ENCODE peak calls at places on chromosomes 4 and X, in six cellular contexts. One of them, this sample, is unnamed.

GRCh38 chrX:110003167-110004156 is 548 bp downstream of the TMEM164 start:
- DNase-seq in heart right ventricle: peak; percentile 5
- DNase-seq in RCC 7860: no peak
- DNase-seq in activated T-cell treated with anti-CD3 and anti-CD28 coated beads, Interleukin-2, amount 50 U/mL, for 72 hours: no peak
- DNase-seq in posterior cingulate gyrus: no peak
- DNase-seq in SJSA1: peak; percentile 29
- DNase-seq in this sample: peak; percentile 63

GRCh38 chrX:47143894-47144625 is 442 bp downstream of the NDUFB11 start:
- DNase-seq in heart right ventricle: peak; percentile 25
- DNase-seq in activated T-cell treated with anti-CD3 and anti-CD28 coated beads, Interleukin-2, amount 50 U/mL, for 72 hours: peak; percentile 42
- DNase-seq in RCC 7860: no peak
- DNase-seq in SJSA1: peak; percentile 2
- DNase-seq in posterior cingulate gyrus: peak; percentile 21
- DNase-seq in this sample: peak; percentile 66

GRCh38 chrX:7263961-7264360 is 116.0 kb upstream of the PUDP start:
- DNase-seq in activated T-cell treated with anti-CD3 and anti-CD28 coated beads, Interleukin-2, amount 50 U/mL, for 72 hours: no peak
- DNase-seq in posterior cingulate gyrus: no peak
- DNase-seq in SJSA1: no peak
- DNase-seq in heart right ventricle: no peak
- DNase-seq in RCC 7860: no peak
- DNase-seq in this sample: no peak

GRCh38 chr4:142719854-142720541 is 126.1 kb downstream of the INPP4B start:
- DNase-seq in posterior cingulate gyrus: no peak
- DNase-seq in heart right ventricle: no peak
- DNase-seq in activated T-cell treated with anti-CD3 and anti-CD28 coated beads, Interleukin-2, amount 50 U/mL, for 72 hours: no peak
- DNase-seq in SJSA1: peak; percentile 2
- DNase-seq in RCC 7860: peak; percentile 11
- DNase-seq in this sample: no peak

GRCh38 chr4:89752932-89753598 is 83.9 kb downstream of the SNCA start:
- DNase-seq in posterior cingulate gyrus: no peak
- DNase-seq in RCC 7860: peak; percentile 27
- DNase-seq in SJSA1: peak; percentile 67
- DNase-seq in activated T-cell treated with anti-CD3 and anti-CD28 coated beads, Interleukin-2, amount 50 U/mL, for 72 hours: no peak
- DNase-seq in heart right ventricle: no peak
- DNase-seq in this sample: no peak

GRCh38 chrX:97490656-97491055 is 606.9 kb downstream of the RPA4 start:
- DNase-seq in RCC 7860: no peak
- DNase-seq in SJSA1: no peak
- DNase-seq in heart right ventricle: no peak
- DNase-seq in activated T-cell treated with anti-CD3 and anti-CD28 coated beads, Interleukin-2, amount 50 U/mL, for 72 hours: no peak
- DNase-seq in posterior cingulate gyrus: no peak
- DNase-seq in this sample: no peak

GRCh38 chrX:38754102-38754790 is 47.0 kb upstream of the MID1IP1 start:
- DNase-seq in heart right ventricle: peak; percentile 4
- DNase-seq in activated T-cell treated with anti-CD3 and anti-CD28 coated beads, Interleukin-2, amount 50 U/mL, for 72 hours: peak; percentile 24
- DNase-seq in posterior cingulate gyrus: peak; percentile 16
- DNase-seq in RCC 7860: no peak
- DNase-seq in SJSA1: peak; percentile 30
- DNase-seq in this sample: no peak

GRCh38 chr4:20422398-20422797 is 170.7 kb downstream of the SLIT2 start:
- DNase-seq in posterior cingulate gyrus: no peak
- DNase-seq in activated T-cell treated with anti-CD3 and anti-CD28 coated beads, Interleukin-2, amount 50 U/mL, for 72 hours: peak; percentile 24
- DNase-seq in heart right ventricle: peak; percentile 8
- DNase-seq in SJSA1: peak; percentile 80
- DNase-seq in RCC 7860: peak; percentile 46
- DNase-seq in this sample: no peak

GRCh38 chr4:39636786-39637185 is 1.9 kb downstream of the SMIM14 start:
- DNase-seq in activated T-cell treated with anti-CD3 and anti-CD28 coated beads, Interleukin-2, amount 50 U/mL, for 72 hours: no peak
- DNase-seq in posterior cingulate gyrus: no peak
- DNase-seq in SJSA1: peak; percentile 14
- DNase-seq in RCC 7860: no peak
- DNase-seq in heart right ventricle: peak; percentile 21
- DNase-seq in this sample: no peak

GRCh38 chrX:140050906-140051305 is 85.6 kb upstream of the CXorf66 start:
- DNase-seq in activated T-cell treated with anti-CD3 and anti-CD28 coated beads, Interleukin-2, amount 50 U/mL, for 72 hours: no peak
- DNase-seq in posterior cingulate gyrus: no peak
- DNase-seq in RCC 7860: no peak
- DNase-seq in SJSA1: no peak
- DNase-seq in heart right ventricle: no peak
- DNase-seq in this sample: no peak

GRCh38 chr4:169080970-169081369 is 70.9 kb upstream of the CBR4 start:
- DNase-seq in SJSA1: peak; percentile 26
- DNase-seq in activated T-cell treated with anti-CD3 and anti-CD28 coated beads, Interleukin-2, amount 50 U/mL, for 72 hours: no peak
- DNase-seq in heart right ventricle: peak; percentile 78
- DNase-seq in posterior cingulate gyrus: no peak
- DNase-seq in RCC 7860: no peak
- DNase-seq in this sample: peak; percentile 75

GRCh38 chr4:37732787-37733186 is 46.6 kb upstream of the RELL1 start:
- DNase-seq in heart right ventricle: no peak
- DNase-seq in posterior cingulate gyrus: no peak
- DNase-seq in SJSA1: no peak
- DNase-seq in activated T-cell treated with anti-CD3 and anti-CD28 coated beads, Interleukin-2, amount 50 U/mL, for 72 hours: no peak
- DNase-seq in RCC 7860: no peak
- DNase-seq in this sample: no peak

GRCh38 chr4:24071612-24072372 is 181.9 kb upstream of the PPARGC1A start:
- DNase-seq in SJSA1: no peak
- DNase-seq in posterior cingulate gyrus: no peak
- DNase-seq in heart right ventricle: no peak
- DNase-seq in RCC 7860: no peak
- DNase-seq in activated T-cell treated with anti-CD3 and anti-CD28 coated beads, Interleukin-2, amount 50 U/mL, for 72 hours: no peak
- DNase-seq in this sample: no peak

GRCh38 chr4:26992657-26993361 is 132.2 kb downstream of the STIM2 start:
- DNase-seq in RCC 7860: no peak
- DNase-seq in SJSA1: no peak
- DNase-seq in heart right ventricle: peak; percentile 75
- DNase-seq in activated T-cell treated with anti-CD3 and anti-CD28 coated beads, Interleukin-2, amount 50 U/mL, for 72 hours: peak; percentile 25
- DNase-seq in posterior cingulate gyrus: peak; percentile 57
- DNase-seq in this sample: no peak

GRCh38 chr4:6119507-6120020 is 80.8 kb downstream of the JAKMIP1 start:
- DNase-seq in SJSA1: no peak
- DNase-seq in heart right ventricle: no peak
- DNase-seq in RCC 7860: no peak
- DNase-seq in posterior cingulate gyrus: no peak
- DNase-seq in activated T-cell treated with anti-CD3 and anti-CD28 coated beads, Interleukin-2, amount 50 U/mL, for 72 hours: no peak
- DNase-seq in this sample: no peak

GRCh38 chrX:18964026-18964425 is 19.9 kb downstream of the PHKA2 start:
- DNase-seq in RCC 7860: no peak
- DNase-seq in posterior cingulate gyrus: no peak
- DNase-seq in SJSA1: no peak
- DNase-seq in activated T-cell treated with anti-CD3 and anti-CD28 coated beads, Interleukin-2, amount 50 U/mL, for 72 hours: no peak
- DNase-seq in heart right ventricle: no peak
- DNase-seq in this sample: no peak

GRCh38 chr4:181966084-181966483 is 277.1 kb upstream of the TENM3 start:
- DNase-seq in SJSA1: no peak
- DNase-seq in RCC 7860: no peak
- DNase-seq in posterior cingulate gyrus: no peak
- DNase-seq in heart right ventricle: no peak
- DNase-seq in activated T-cell treated with anti-CD3 and anti-CD28 coated beads, Interleukin-2, amount 50 U/mL, for 72 hours: no peak
- DNase-seq in this sample: no peak

GRCh38 chr4:182521006-182521405 is 277.8 kb downstream of the TENM3 start:
- DNase-seq in activated T-cell treated with anti-CD3 and anti-CD28 coated beads, Interleukin-2, amount 50 U/mL, for 72 hours: no peak
- DNase-seq in SJSA1: no peak
- DNase-seq in posterior cingulate gyrus: no peak
- DNase-seq in RCC 7860: no peak
- DNase-seq in heart right ventricle: no peak
- DNase-seq in this sample: no peak

GRCh38 chrX:19127649-19128168 is 5.4 kb upstream of the ADGRG2 start:
- DNase-seq in posterior cingulate gyrus: no peak
- DNase-seq in heart right ventricle: peak; percentile 18
- DNase-seq in SJSA1: no peak
- DNase-seq in RCC 7860: no peak
- DNase-seq in activated T-cell treated with anti-CD3 and anti-CD28 coated beads, Interleukin-2, amount 50 U/mL, for 72 hours: no peak
- DNase-seq in this sample: peak; percentile 65

GRCh38 chr4:185384877-185385465 is 10.8 kb downstream of the LRP2BP start:
- DNase-seq in SJSA1: no peak
- DNase-seq in activated T-cell treated with anti-CD3 and anti-CD28 coated beads, Interleukin-2, amount 50 U/mL, for 72 hours: no peak
- DNase-seq in heart right ventricle: no peak
- DNase-seq in RCC 7860: no peak
- DNase-seq in posterior cingulate gyrus: no peak
- DNase-seq in this sample: no peak

GRCh38 chr4:148239406-148239805 is 202.8 kb downstream of the NR3C2 start:
- DNase-seq in RCC 7860: no peak
- DNase-seq in heart right ventricle: no peak
- DNase-seq in SJSA1: no peak
- DNase-seq in posterior cingulate gyrus: no peak
- DNase-seq in activated T-cell treated with anti-CD3 and anti-CD28 coated beads, Interleukin-2, amount 50 U/mL, for 72 hours: no peak
- DNase-seq in this sample: no peak

GRCh38 chr4:158810487-158811215 is 41.8 kb downstream of the FNIP2 start:
- DNase-seq in SJSA1: peak; percentile 87
- DNase-seq in heart right ventricle: peak; percentile 77
- DNase-seq in RCC 7860: peak; percentile 86
- DNase-seq in posterior cingulate gyrus: no peak
- DNase-seq in activated T-cell treated with anti-CD3 and anti-CD28 coated beads, Interleukin-2, amount 50 U/mL, for 72 hours: no peak
- DNase-seq in this sample: peak; percentile 67

GRCh38 chr4:152643153-152644035 is 36.4 kb downstream of the TMEM154 start:
- DNase-seq in SJSA1: no peak
- DNase-seq in posterior cingulate gyrus: no peak
- DNase-seq in heart right ventricle: peak; percentile 7
- DNase-seq in RCC 7860: no peak
- DNase-seq in activated T-cell treated with anti-CD3 and anti-CD28 coated beads, Interleukin-2, amount 50 U/mL, for 72 hours: peak; percentile 4
- DNase-seq in this sample: no peak

GRCh38 chr4:40731792-40732245 is 17.9 kb upstream of the NSUN7 start:
- DNase-seq in posterior cingulate gyrus: no peak
- DNase-seq in heart right ventricle: peak; percentile 60
- DNase-seq in activated T-cell treated with anti-CD3 and anti-CD28 coated beads, Interleukin-2, amount 50 U/mL, for 72 hours: no peak
- DNase-seq in RCC 7860: no peak
- DNase-seq in SJSA1: no peak
- DNase-seq in this sample: no peak

GRCh38 chrX:68732906-68733493 is 85.5 kb downstream of the STARD8 start:
- DNase-seq in heart right ventricle: peak; percentile 46
- DNase-seq in posterior cingulate gyrus: peak; percentile 9
- DNase-seq in RCC 7860: no peak
- DNase-seq in SJSA1: peak; percentile 8
- DNase-seq in activated T-cell treated with anti-CD3 and anti-CD28 coated beads, Interleukin-2, amount 50 U/mL, for 72 hours: peak; percentile 74
- DNase-seq in this sample: peak; percentile 86

GRCh38 chr4:16770887-16771286 is 127.6 kb downstream of the LDB2 start:
- DNase-seq in SJSA1: no peak
- DNase-seq in RCC 7860: no peak
- DNase-seq in activated T-cell treated with anti-CD3 and anti-CD28 coated beads, Interleukin-2, amount 50 U/mL, for 72 hours: no peak
- DNase-seq in posterior cingulate gyrus: no peak
- DNase-seq in heart right ventricle: no peak
- DNase-seq in this sample: no peak

GRCh38 chr4:169815606-169816005 is 57.9 kb upstream of the HPF1 start:
- DNase-seq in SJSA1: no peak
- DNase-seq in posterior cingulate gyrus: no peak
- DNase-seq in heart right ventricle: no peak
- DNase-seq in RCC 7860: peak; percentile 89
- DNase-seq in activated T-cell treated with anti-CD3 and anti-CD28 coated beads, Interleukin-2, amount 50 U/mL, for 72 hours: no peak
- DNase-seq in this sample: no peak

GRCh38 chr4:1675136-1675801 is 8.8 kb downstream of the FAM53A start:
- DNase-seq in heart right ventricle: no peak
- DNase-seq in RCC 7860: no peak
- DNase-seq in SJSA1: no peak
- DNase-seq in activated T-cell treated with anti-CD3 and anti-CD28 coated beads, Interleukin-2, amount 50 U/mL, for 72 hours: no peak
- DNase-seq in posterior cingulate gyrus: no peak
- DNase-seq in this sample: no peak

GRCh38 chr4:53490965-53491622 is 100.2 kb downstream of the LNX1 start:
- DNase-seq in activated T-cell treated with anti-CD3 and anti-CD28 coated beads, Interleukin-2, amount 50 U/mL, for 72 hours: no peak
- DNase-seq in heart right ventricle: peak; percentile 30
- DNase-seq in RCC 7860: peak; percentile 36
- DNase-seq in posterior cingulate gyrus: no peak
- DNase-seq in SJSA1: peak; percentile 48
- DNase-seq in this sample: no peak

GRCh38 chr4:54484361-54484760 is 173.4 kb upstream of the KIT start:
- DNase-seq in RCC 7860: no peak
- DNase-seq in posterior cingulate gyrus: no peak
- DNase-seq in SJSA1: no peak
- DNase-seq in heart right ventricle: no peak
- DNase-seq in activated T-cell treated with anti-CD3 and anti-CD28 coated beads, Interleukin-2, amount 50 U/mL, for 72 hours: no peak
- DNase-seq in this sample: no peak